ENCODE peak calls at places on chromosomes 3 and 15, in nine cellular contexts. One of them, this sample, is unnamed.

GRCh38 chr3:100875239-100875638 is 118.0 kb downstream of the ABI3BP start:
- DNase-seq in MG63: peak
- DNase-seq in aorta: no peak
- DNase-seq in SJSA1: no peak
- DNase-seq in uterus: peak
- DNase-seq in psoas muscle: peak
- DNase-seq in right atrium auricular region: no peak
- DNase-seq in kidney epithelial cell: no peak
- DNase-seq in OCI-LY7: no peak
- DNase-seq in this sample: peak

GRCh38 chr3:52228751-52229291 is 3.4 kb upstream of the TLR9 start:
- DNase-seq in MG63: no peak
- DNase-seq in aorta: no peak
- DNase-seq in SJSA1: no peak
- DNase-seq in uterus: no peak
- DNase-seq in psoas muscle: peak
- DNase-seq in right atrium auricular region: no peak
- DNase-seq in kidney epithelial cell: no peak
- DNase-seq in OCI-LY7: no peak
- DNase-seq in this sample: no peak

GRCh38 chr3:132205609-132206008 is 111.6 kb upstream of the ACP3 start:
- DNase-seq in MG63: no peak
- DNase-seq in aorta: no peak
- DNase-seq in SJSA1: no peak
- DNase-seq in uterus: no peak
- DNase-seq in psoas muscle: no peak
- DNase-seq in right atrium auricular region: no peak
- DNase-seq in kidney epithelial cell: no peak
- DNase-seq in OCI-LY7: no peak
- DNase-seq in this sample: no peak

GRCh38 chr15:88256261-88257230 is at the start of gene NTRK3:
- DNase-seq in MG63: peak
- DNase-seq in aorta: no peak
- DNase-seq in SJSA1: no peak
- DNase-seq in uterus: peak
- DNase-seq in psoas muscle: no peak
- DNase-seq in right atrium auricular region: no peak
- DNase-seq in kidney epithelial cell: no peak
- DNase-seq in OCI-LY7: peak
- DNase-seq in this sample: peak

GRCh38 chr3:149512073-149512782 is 37.7 kb downstream of the TM4SF4 start:
- DNase-seq in MG63: peak
- DNase-seq in aorta: no peak
- DNase-seq in SJSA1: peak
- DNase-seq in uterus: peak
- DNase-seq in psoas muscle: peak
- DNase-seq in right atrium auricular region: peak
- DNase-seq in kidney epithelial cell: no peak
- DNase-seq in OCI-LY7: peak
- DNase-seq in this sample: peak

GRCh38 chr3:15330031-15330596 is 2.3 kb downstream of the SH3BP5 start:
- DNase-seq in MG63: no peak
- DNase-seq in aorta: no peak
- DNase-seq in SJSA1: no peak
- DNase-seq in uterus: peak
- DNase-seq in psoas muscle: peak
- DNase-seq in right atrium auricular region: peak
- DNase-seq in kidney epithelial cell: no peak
- DNase-seq in OCI-LY7: no peak
- DNase-seq in this sample: peak

GRCh38 chr3:186099178-186099577 is 9.7 kb downstream of the ETV5 start:
- DNase-seq in MG63: peak
- DNase-seq in aorta: peak
- DNase-seq in SJSA1: no peak
- DNase-seq in uterus: no peak
- DNase-seq in psoas muscle: peak
- DNase-seq in right atrium auricular region: peak
- DNase-seq in kidney epithelial cell: no peak
- DNase-seq in OCI-LY7: no peak
- DNase-seq in this sample: peak

GRCh38 chr15:67033012-67033411 is 32.4 kb upstream of the SMAD3 start:
- DNase-seq in MG63: no peak
- DNase-seq in aorta: peak
- DNase-seq in SJSA1: no peak
- DNase-seq in uterus: no peak
- DNase-seq in psoas muscle: no peak
- DNase-seq in right atrium auricular region: no peak
- DNase-seq in kidney epithelial cell: no peak
- DNase-seq in OCI-LY7: no peak
- DNase-seq in this sample: no peak

GRCh38 chr15:23447107-23447500 is at the start of gene GOLGA6L2:
- DNase-seq in MG63: peak
- DNase-seq in aorta: no peak
- DNase-seq in SJSA1: no peak
- DNase-seq in uterus: no peak
- DNase-seq in psoas muscle: no peak
- DNase-seq in right atrium auricular region: no peak
- DNase-seq in kidney epithelial cell: no peak
- DNase-seq in OCI-LY7: peak
- DNase-seq in this sample: no peak

GRCh38 chr3:58471025-58471887 is 20.6 kb upstream of the KCTD6 start:
- DNase-seq in MG63: peak
- DNase-seq in aorta: no peak
- DNase-seq in SJSA1: peak
- DNase-seq in uterus: no peak
- DNase-seq in psoas muscle: no peak
- DNase-seq in right atrium auricular region: no peak
- DNase-seq in kidney epithelial cell: peak
- DNase-seq in OCI-LY7: no peak
- DNase-seq in this sample: peak

DNA sequence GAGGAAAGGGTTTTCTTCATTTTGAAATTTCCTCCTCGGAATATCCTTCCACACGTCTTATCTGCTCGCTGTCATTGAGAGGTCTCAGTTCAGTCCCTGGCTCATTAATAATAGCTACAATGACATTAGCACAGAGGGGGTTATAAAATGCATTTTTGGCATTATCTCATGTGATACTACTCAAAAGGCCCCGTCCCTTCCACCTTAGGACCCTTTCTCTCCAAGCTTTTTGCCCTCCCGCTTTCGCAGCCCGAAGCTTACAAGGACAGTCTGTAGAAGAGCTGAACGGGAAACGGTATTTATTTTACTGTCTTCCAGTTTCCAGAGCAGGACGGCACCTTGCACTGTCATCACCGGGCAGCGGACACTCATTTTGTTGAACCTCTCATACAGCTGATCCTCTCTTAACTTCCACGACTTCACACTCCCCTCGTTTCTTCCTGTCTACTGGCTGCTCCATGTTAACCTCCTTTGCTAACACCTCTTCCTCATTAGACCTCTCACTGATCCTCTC is 5.6 kb upstream of the PLEKHO2 start:
- DNase-seq in MG63: no peak
- DNase-seq in aorta: no peak
- DNase-seq in SJSA1: no peak
- DNase-seq in uterus: no peak
- DNase-seq in psoas muscle: no peak
- DNase-seq in right atrium auricular region: no peak
- DNase-seq in kidney epithelial cell: no peak
- DNase-seq in OCI-LY7: no peak
- DNase-seq in this sample: no peak
- H3K4me3 ChIP-seq in MG63: no peak
- H3K4me3 ChIP-seq in aorta: no peak
- H3K4me3 ChIP-seq in SJSA1: no peak
- H3K4me3 ChIP-seq in uterus: peak
- H3K4me3 ChIP-seq in psoas muscle: peak
- H3K4me3 ChIP-seq in right atrium auricular region: peak
- H3K4me3 ChIP-seq in kidney epithelial cell: no peak
- H3K4me3 ChIP-seq in OCI-LY7: no peak
- H3K4me3 ChIP-seq in this sample: peak

GRCh38 chr3:183555541-183556081 is at the start of gene KLHL6:
- DNase-seq in MG63: no peak
- DNase-seq in aorta: no peak
- DNase-seq in SJSA1: no peak
- DNase-seq in uterus: no peak
- DNase-seq in psoas muscle: no peak
- DNase-seq in right atrium auricular region: peak
- DNase-seq in kidney epithelial cell: no peak
- DNase-seq in OCI-LY7: peak
- DNase-seq in this sample: no peak

GRCh38 chr3:183553263-183554026 is 2.1 kb downstream of the KLHL6 start:
- DNase-seq in MG63: no peak
- DNase-seq in aorta: no peak
- DNase-seq in SJSA1: no peak
- DNase-seq in uterus: no peak
- DNase-seq in psoas muscle: no peak
- DNase-seq in right atrium auricular region: no peak
- DNase-seq in kidney epithelial cell: no peak
- DNase-seq in OCI-LY7: peak
- DNase-seq in this sample: no peak

GRCh38 chr3:183551930-183552329 is 3.6 kb downstream of the KLHL6 start:
- DNase-seq in MG63: no peak
- DNase-seq in aorta: no peak
- DNase-seq in SJSA1: no peak
- DNase-seq in uterus: no peak
- DNase-seq in psoas muscle: no peak
- DNase-seq in right atrium auricular region: no peak
- DNase-seq in kidney epithelial cell: no peak
- DNase-seq in OCI-LY7: peak
- DNase-seq in this sample: no peak

DNA sequence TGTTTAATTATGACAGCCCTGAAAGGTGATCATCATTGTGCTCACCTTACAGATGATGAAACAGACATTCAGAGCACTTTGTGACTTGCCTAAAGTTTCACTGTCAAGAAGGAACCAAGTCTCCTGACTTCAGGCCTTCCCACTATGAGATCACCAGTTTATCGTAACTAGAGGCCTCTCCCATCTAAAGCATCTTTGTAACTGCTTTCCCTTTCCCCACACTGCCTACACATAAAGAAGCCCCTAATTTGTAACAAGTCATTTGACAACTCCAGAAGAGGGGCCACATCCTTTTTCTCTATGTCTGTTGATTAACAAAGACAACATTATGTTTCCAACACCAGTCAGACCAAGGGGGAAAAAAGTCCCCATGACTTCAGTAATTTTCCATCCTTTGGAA is 1.1 kb downstream of the KLHL6 start:
- DNase-seq in MG63: no peak
- DNase-seq in aorta: no peak
- DNase-seq in SJSA1: no peak
- DNase-seq in uterus: no peak
- DNase-seq in psoas muscle: no peak
- DNase-seq in right atrium auricular region: no peak
- DNase-seq in kidney epithelial cell: no peak
- DNase-seq in OCI-LY7: peak
- DNase-seq in this sample: no peak
- H3K4me3 ChIP-seq in MG63: no peak
- H3K4me3 ChIP-seq in aorta: no peak
- H3K4me3 ChIP-seq in SJSA1: no peak
- H3K4me3 ChIP-seq in uterus: no peak
- H3K4me3 ChIP-seq in psoas muscle: peak
- H3K4me3 ChIP-seq in right atrium auricular region: peak
- H3K4me3 ChIP-seq in kidney epithelial cell: no peak
- H3K4me3 ChIP-seq in OCI-LY7: peak
- H3K4me3 ChIP-seq in this sample: no peak

GRCh38 chr3:22962244-22962643 is 240.9 kb upstream of the UBE2E2 start:
- DNase-seq in MG63: no peak
- DNase-seq in aorta: no peak
- DNase-seq in SJSA1: no peak
- DNase-seq in uterus: no peak
- DNase-seq in psoas muscle: no peak
- DNase-seq in right atrium auricular region: no peak
- DNase-seq in kidney epithelial cell: no peak
- DNase-seq in OCI-LY7: no peak
- DNase-seq in this sample: no peak

GRCh38 chr3:22966349-22966748 is 236.8 kb upstream of the UBE2E2 start:
- DNase-seq in MG63: no peak
- DNase-seq in aorta: no peak
- DNase-seq in SJSA1: no peak
- DNase-seq in uterus: no peak
- DNase-seq in psoas muscle: no peak
- DNase-seq in right atrium auricular region: no peak
- DNase-seq in kidney epithelial cell: no peak
- DNase-seq in OCI-LY7: no peak
- DNase-seq in this sample: no peak

GRCh38 chr3:22959593-22959992 is 243.5 kb upstream of the UBE2E2 start:
- DNase-seq in MG63: no peak
- DNase-seq in aorta: no peak
- DNase-seq in SJSA1: no peak
- DNase-seq in uterus: no peak
- DNase-seq in psoas muscle: no peak
- DNase-seq in right atrium auricular region: no peak
- DNase-seq in kidney epithelial cell: no peak
- DNase-seq in OCI-LY7: no peak
- DNase-seq in this sample: no peak

DNA sequence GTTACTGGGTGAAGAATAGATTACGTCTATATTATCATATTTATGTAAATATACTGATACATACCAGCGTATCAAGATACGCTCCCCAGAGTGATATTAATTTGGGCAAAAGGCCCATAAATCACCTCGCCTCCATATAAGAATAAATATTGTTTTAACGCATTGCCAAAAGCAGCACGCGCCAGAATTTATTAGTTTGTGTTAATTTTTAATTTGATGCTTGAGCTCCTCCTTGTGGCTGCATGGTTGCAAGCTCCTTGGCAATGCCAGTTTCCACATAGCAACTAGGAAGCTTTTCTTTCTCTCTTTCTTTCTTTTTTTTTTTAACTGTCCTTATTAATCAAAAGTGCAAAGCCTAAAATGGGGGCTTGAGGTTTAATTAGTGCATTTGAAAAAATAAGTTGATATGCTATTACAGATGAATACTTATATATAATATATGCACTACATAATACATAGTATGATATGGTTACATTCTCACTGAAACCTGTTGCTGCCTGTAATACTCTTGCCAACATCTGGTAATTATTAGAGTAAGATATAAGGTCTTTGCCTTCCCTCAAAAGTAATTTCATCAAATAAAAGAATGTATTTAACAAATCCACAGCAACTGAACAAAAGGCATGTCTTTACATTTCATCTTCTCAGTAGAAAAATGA is 242.7 kb upstream of the UBE2E2 start:
- DNase-seq in MG63: no peak
- DNase-seq in aorta: no peak
- DNase-seq in SJSA1: no peak
- DNase-seq in uterus: peak
- DNase-seq in psoas muscle: no peak
- DNase-seq in right atrium auricular region: no peak
- DNase-seq in kidney epithelial cell: no peak
- DNase-seq in OCI-LY7: peak
- DNase-seq in this sample: peak
- H3K4me3 ChIP-seq in MG63: no peak
- H3K4me3 ChIP-seq in aorta: no peak
- H3K4me3 ChIP-seq in SJSA1: no peak
- H3K4me3 ChIP-seq in uterus: no peak
- H3K4me3 ChIP-seq in psoas muscle: peak
- H3K4me3 ChIP-seq in right atrium auricular region: no peak
- H3K4me3 ChIP-seq in kidney epithelial cell: no peak
- H3K4me3 ChIP-seq in OCI-LY7: no peak
- H3K4me3 ChIP-seq in this sample: no peak

DNA sequence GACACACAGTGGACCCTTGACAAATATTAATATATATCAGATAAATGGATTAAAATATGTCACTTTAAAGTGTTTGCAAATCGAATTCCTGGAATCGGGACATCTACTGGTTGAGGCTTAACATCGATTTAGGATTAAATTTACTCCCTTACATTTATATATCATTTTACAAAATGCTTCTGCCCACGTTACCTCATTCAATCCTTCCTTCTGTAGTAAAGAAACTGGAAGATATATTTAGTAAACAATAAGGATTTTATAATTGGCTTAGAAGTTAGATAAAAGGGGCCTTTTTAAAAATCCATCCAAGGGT is 1.3 kb downstream of the CLPX start:
- DNase-seq in MG63: no peak
- DNase-seq in aorta: no peak
- DNase-seq in SJSA1: no peak
- DNase-seq in uterus: no peak
- DNase-seq in psoas muscle: no peak
- DNase-seq in right atrium auricular region: no peak
- DNase-seq in kidney epithelial cell: no peak
- DNase-seq in OCI-LY7: no peak
- DNase-seq in this sample: no peak
- H3K4me3 ChIP-seq in MG63: peak
- H3K4me3 ChIP-seq in aorta: peak
- H3K4me3 ChIP-seq in SJSA1: peak
- H3K4me3 ChIP-seq in uterus: peak
- H3K4me3 ChIP-seq in psoas muscle: peak
- H3K4me3 ChIP-seq in right atrium auricular region: peak
- H3K4me3 ChIP-seq in kidney epithelial cell: peak
- H3K4me3 ChIP-seq in OCI-LY7: peak
- H3K4me3 ChIP-seq in this sample: peak